ENCODE peak calls at places on chromosomes 3 and 15, in six cellular contexts. One of them, this sample, is unnamed.

GRCh38 chr3:99240700-99241099 is 339.2 kb upstream of the DCBLD2 start:
- DNase-seq in endothelial cell: no peak
- DNase-seq in A549: no peak
- DNase-seq in body of pancreas: no peak
- DNase-seq in nephron progenitor cell: no peak
- DNase-seq in keratinocyte: no peak
- DNase-seq in this sample: no peak

GRCh38 chr15:55827965-55828364 is 85.0 kb upstream of the PRTG start:
- DNase-seq in endothelial cell: no peak
- DNase-seq in A549: no peak
- DNase-seq in body of pancreas: no peak
- DNase-seq in nephron progenitor cell: no peak
- DNase-seq in keratinocyte: no peak
- DNase-seq in this sample: no peak

GRCh38 chr3:195154793-195155535 is 116.0 kb downstream of the XXYLT1 start:
- DNase-seq in endothelial cell: peak
- DNase-seq in A549: no peak
- DNase-seq in body of pancreas: peak
- DNase-seq in nephron progenitor cell: no peak
- DNase-seq in keratinocyte: no peak
- DNase-seq in this sample: no peak

GRCh38 chr15:74175271-74176191 is 2.0 kb downstream of the ISLR start:
- DNase-seq in endothelial cell: no peak
- DNase-seq in A549: no peak
- DNase-seq in body of pancreas: no peak
- DNase-seq in nephron progenitor cell: no peak
- DNase-seq in keratinocyte: no peak
- DNase-seq in this sample: peak

GRCh38 chr3:19147905-19148767 is at the start of gene KCNH8:
- DNase-seq in endothelial cell: peak
- DNase-seq in A549: peak
- DNase-seq in body of pancreas: peak
- DNase-seq in nephron progenitor cell: peak
- DNase-seq in keratinocyte: no peak
- DNase-seq in this sample: peak

GRCh38 chr3:127853681-127854080 is 31.4 kb upstream of the MGLL start:
- DNase-seq in endothelial cell: no peak
- DNase-seq in A549: no peak
- DNase-seq in body of pancreas: peak
- DNase-seq in nephron progenitor cell: no peak
- DNase-seq in keratinocyte: no peak
- DNase-seq in this sample: no peak

GRCh38 chr15:93146601-93147000 is 57.6 kb upstream of the RGMA start:
- DNase-seq in endothelial cell: no peak
- DNase-seq in A549: no peak
- DNase-seq in body of pancreas: no peak
- DNase-seq in nephron progenitor cell: no peak
- DNase-seq in keratinocyte: no peak
- DNase-seq in this sample: no peak

GRCh38 chr15:79053894-79054293 is 36.7 kb downstream of the RASGRF1 start:
- DNase-seq in endothelial cell: no peak
- DNase-seq in A549: no peak
- DNase-seq in body of pancreas: no peak
- DNase-seq in nephron progenitor cell: no peak
- DNase-seq in keratinocyte: no peak
- DNase-seq in this sample: no peak

GRCh38 chr3:59469948-59470723 is 420.3 kb upstream of the CFAP20DC start:
- DNase-seq in endothelial cell: no peak
- DNase-seq in A549: no peak
- DNase-seq in body of pancreas: no peak
- DNase-seq in nephron progenitor cell: no peak
- DNase-seq in keratinocyte: no peak
- DNase-seq in this sample: no peak

GRCh38 chr15:91553455-91553854 is 300.1 kb upstream of the SLCO3A1 start:
- DNase-seq in endothelial cell: no peak
- DNase-seq in A549: no peak
- DNase-seq in body of pancreas: no peak
- DNase-seq in nephron progenitor cell: no peak
- DNase-seq in keratinocyte: no peak
- DNase-seq in this sample: peak

GRCh38 chr3:74643636-74644035 is 29.2 kb upstream of the CNTN3 start:
- DNase-seq in endothelial cell: peak
- DNase-seq in A549: no peak
- DNase-seq in body of pancreas: peak
- DNase-seq in nephron progenitor cell: peak
- DNase-seq in keratinocyte: no peak
- DNase-seq in this sample: peak

GRCh38 chr3:49745986-49746385 is 22.2 kb upstream of the GMPPB start:
- DNase-seq in endothelial cell: no peak
- DNase-seq in A549: no peak
- DNase-seq in body of pancreas: no peak
- DNase-seq in nephron progenitor cell: no peak
- DNase-seq in keratinocyte: no peak
- DNase-seq in this sample: no peak

GRCh38 chr3:66490214-66490613 is 10.6 kb downstream of the LRIG1 start:
- DNase-seq in endothelial cell: no peak
- DNase-seq in A549: no peak
- DNase-seq in body of pancreas: no peak
- DNase-seq in nephron progenitor cell: no peak
- DNase-seq in keratinocyte: no peak
- DNase-seq in this sample: no peak

GRCh38 chr15:45123397-45123796 is 6.3 kb downstream of the DUOXA1 start:
- DNase-seq in endothelial cell: no peak
- DNase-seq in A549: no peak
- DNase-seq in body of pancreas: no peak
- DNase-seq in nephron progenitor cell: no peak
- DNase-seq in keratinocyte: no peak
- DNase-seq in this sample: peak

GRCh38 chr3:164806188-164806587 is 272.1 kb downstream of the SI start:
- DNase-seq in endothelial cell: no peak
- DNase-seq in A549: no peak
- DNase-seq in body of pancreas: no peak
- DNase-seq in nephron progenitor cell: no peak
- DNase-seq in keratinocyte: no peak
- DNase-seq in this sample: no peak
- TF ChIP-seq CTCF in endothelial cell: no peak
- TF ChIP-seq CTCF in A549: no peak
- TF ChIP-seq CTCF in body of pancreas: no peak
- TF ChIP-seq CTCF in nephron progenitor cell: no peak
- TF ChIP-seq CTCF in keratinocyte: no peak
- TF ChIP-seq CTCF in this sample: no peak

GRCh38 chr15:65836665-65837064 is 32.6 kb upstream of the RAB11A start:
- DNase-seq in endothelial cell: no peak
- DNase-seq in A549: no peak
- DNase-seq in body of pancreas: no peak
- DNase-seq in nephron progenitor cell: no peak
- DNase-seq in keratinocyte: no peak
- DNase-seq in this sample: no peak
- TF ChIP-seq CTCF in endothelial cell: peak
- TF ChIP-seq CTCF in A549: peak
- TF ChIP-seq CTCF in body of pancreas: no peak
- TF ChIP-seq CTCF in nephron progenitor cell: peak
- TF ChIP-seq CTCF in keratinocyte: peak
- TF ChIP-seq CTCF in this sample: no peak

DNA sequence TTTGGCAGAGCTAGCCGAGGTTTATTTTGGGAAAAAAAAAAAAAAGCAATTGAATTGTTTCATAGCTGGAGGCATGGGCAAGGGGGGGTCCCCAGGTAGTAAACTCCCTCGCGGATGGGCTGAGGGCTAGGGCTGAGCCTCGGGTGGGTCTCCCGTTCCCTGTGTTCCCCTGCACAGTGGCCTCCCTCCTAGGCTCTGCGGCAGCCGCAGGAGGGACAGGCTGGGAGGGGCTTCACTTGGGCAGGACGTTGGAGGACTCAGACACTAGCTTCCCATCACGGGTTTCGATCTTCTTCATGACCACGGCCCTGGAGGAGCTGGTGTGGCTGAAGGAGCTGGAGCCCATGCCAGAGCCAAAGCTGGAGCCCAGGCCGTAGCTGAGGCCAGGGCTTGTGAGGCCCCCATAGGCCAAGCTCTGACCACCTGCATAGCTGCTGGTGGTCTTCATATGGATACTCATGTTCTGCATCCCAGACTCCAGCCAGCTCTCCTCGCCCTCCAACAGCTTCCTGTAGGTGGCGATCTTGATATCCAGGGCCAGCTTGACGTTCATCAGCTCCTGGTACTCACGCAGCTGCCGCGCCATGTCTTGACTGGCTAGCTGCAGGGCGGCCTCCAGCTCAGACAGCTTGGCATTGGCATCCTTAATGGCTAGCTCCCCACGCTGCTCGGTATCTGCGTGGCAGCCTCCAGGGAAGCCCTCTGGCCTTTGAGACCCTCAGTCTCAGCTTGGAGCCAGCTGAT is 64.0 kb upstream of the CDAN1 start:
- DNase-seq in endothelial cell: peak
- DNase-seq in A549: no peak
- DNase-seq in body of pancreas: no peak
- DNase-seq in nephron progenitor cell: no peak
- DNase-seq in keratinocyte: no peak
- DNase-seq in this sample: no peak
- TF ChIP-seq CTCF in endothelial cell: no peak
- TF ChIP-seq CTCF in A549: no peak
- TF ChIP-seq CTCF in body of pancreas: no peak
- TF ChIP-seq CTCF in nephron progenitor cell: no peak
- TF ChIP-seq CTCF in keratinocyte: peak
- TF ChIP-seq CTCF in this sample: no peak

GRCh38 chr3:36704280-36704679 is 60.1 kb downstream of the DCLK3 start:
- DNase-seq in endothelial cell: no peak
- DNase-seq in A549: no peak
- DNase-seq in body of pancreas: no peak
- DNase-seq in nephron progenitor cell: no peak
- DNase-seq in keratinocyte: no peak
- DNase-seq in this sample: no peak

GRCh38 chr3:36700537-36701248 is 63.7 kb downstream of the DCLK3 start:
- DNase-seq in endothelial cell: peak
- DNase-seq in A549: peak
- DNase-seq in body of pancreas: peak
- DNase-seq in nephron progenitor cell: peak
- DNase-seq in keratinocyte: no peak
- DNase-seq in this sample: peak

GRCh38 chr3:36698314-36698713 is 66.0 kb downstream of the DCLK3 start:
- DNase-seq in endothelial cell: no peak
- DNase-seq in A549: no peak
- DNase-seq in body of pancreas: no peak
- DNase-seq in nephron progenitor cell: no peak
- DNase-seq in keratinocyte: no peak
- DNase-seq in this sample: no peak

GRCh38 chr3:36701903-36702374 is 62.4 kb downstream of the DCLK3 start:
- DNase-seq in endothelial cell: no peak
- DNase-seq in A549: no peak
- DNase-seq in body of pancreas: no peak
- DNase-seq in nephron progenitor cell: no peak
- DNase-seq in keratinocyte: peak
- DNase-seq in this sample: no peak

GRCh38 chr3:36701249-36701572 is 63.1 kb downstream of the DCLK3 start:
- DNase-seq in endothelial cell: no peak
- DNase-seq in A549: no peak
- DNase-seq in body of pancreas: no peak
- DNase-seq in nephron progenitor cell: no peak
- DNase-seq in keratinocyte: no peak
- DNase-seq in this sample: no peak
- TF ChIP-seq CTCF in endothelial cell: no peak
- TF ChIP-seq CTCF in A549: no peak
- TF ChIP-seq CTCF in body of pancreas: no peak
- TF ChIP-seq CTCF in nephron progenitor cell: no peak
- TF ChIP-seq CTCF in keratinocyte: no peak
- TF ChIP-seq CTCF in this sample: peak

DNA sequence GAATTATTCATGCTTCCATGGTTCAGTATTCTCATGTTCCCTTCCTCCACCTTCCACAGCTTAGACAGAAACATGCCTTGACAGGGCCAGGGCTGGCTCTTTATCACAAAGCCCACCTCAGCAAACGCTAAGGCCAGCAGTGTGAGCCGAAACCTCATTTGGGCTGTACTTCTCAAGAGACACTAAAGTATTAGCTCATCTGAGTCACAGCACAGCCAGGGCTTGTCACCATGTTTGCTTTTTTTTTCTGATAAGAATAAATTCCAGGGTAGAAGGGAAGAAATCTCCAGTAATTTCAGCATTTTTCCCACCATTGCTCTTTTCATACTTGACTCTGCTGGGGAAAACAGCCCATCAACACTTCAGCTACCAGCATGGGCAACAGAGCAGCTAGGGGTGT is 95.4 kb downstream of the MYLK start:
- DNase-seq in endothelial cell: no peak
- DNase-seq in A549: no peak
- DNase-seq in body of pancreas: no peak
- DNase-seq in nephron progenitor cell: no peak
- DNase-seq in keratinocyte: no peak
- DNase-seq in this sample: no peak
- TF ChIP-seq CTCF in endothelial cell: no peak
- TF ChIP-seq CTCF in A549: no peak
- TF ChIP-seq CTCF in body of pancreas: no peak
- TF ChIP-seq CTCF in nephron progenitor cell: no peak
- TF ChIP-seq CTCF in keratinocyte: no peak
- TF ChIP-seq CTCF in this sample: no peak